ENCODE peak calls at places on chromosomes 7 and 10, in seven cellular contexts. L is HEK293T; K is psoas muscle; F is astrocyte of the hippocampus; U is activated naive CD4-positive, alpha-beta T cell treated with anti-CD3 and anti-CD28 coated beads, Interleukin-2, amount 10 ng/mL, durations not matched to agents 7 days and 5 days; A is activated CD4-positive, alpha-beta memory T cell treated with anti-CD3 and anti-CD28 coated beads for 36 hours; N is RCC 7860. J is an unnamed sample.

GRCh38 chr7:85184599-85185354 is 2.1 kb downstream of the SEMA3D start:
- DNase-seq in L (peak; percentile 22), K (peak; percentile 32), F (peak; percentile 41), U (no peak), A (no peak), N (no peak), J (peak; percentile 67)

GRCh38 chr10:78937800-78938694 is 130.7 kb upstream of the ZMIZ1 start:
- DNase-seq in L (no peak), K (no peak), F (no peak), U (peak; percentile 48), A (peak; percentile 42), N (no peak), J (no peak)

GRCh38 chr10:125030567-125031197 is 88.8 kb downstream of the ZRANB1 start:
- DNase-seq in L (no peak), K (peak; percentile 73), F (no peak), U (no peak), A (no peak), N (no peak), J (no peak)

GRCh38 chr7:105638942-105639495 is 57.7 kb upstream of the EFCAB10 start:
- DNase-seq in L (no peak), K (no peak), F (peak; percentile 30), U (no peak), A (no peak), N (no peak), J (peak; percentile 48)

GRCh38 chr10:7551289-7551688 is 115.5 kb downstream of the ITIH5 start:
- DNase-seq in L (no peak), K (no peak), F (no peak), U (no peak), A (no peak), N (no peak), J (no peak)

GRCh38 chr10:43395571-43396060 is 13.4 kb downstream of the HNRNPF start:
- DNase-seq in L (no peak), K (peak; percentile 62), F (peak; percentile 52), U (peak; percentile 45), A (peak; percentile 65), N (no peak), J (peak; percentile 42)

GRCh38 chr7:158259671-158260423 is 327.8 kb downstream of the PTPRN2 start:
- DNase-seq in L (no peak), K (no peak), F (no peak), U (no peak), A (no peak), N (no peak), J (no peak)

GRCh38 chr10:93028881-93029280 is 31.7 kb upstream of the CYP26C1 start:
- DNase-seq in L (no peak), K (no peak), F (peak; percentile 70), U (no peak), A (no peak), N (no peak), J (no peak)

GRCh38 chr7:35544028-35544742 is 150.8 kb downstream of the HERPUD2 start:
- DNase-seq in L (no peak), K (no peak), F (no peak), U (no peak), A (no peak), N (no peak), J (no peak)

GRCh38 chr10:91409069-91409868 is 875 bp upstream of the HECTD2 start:
- DNase-seq in L (peak; percentile 54), K (peak; percentile 90), F (peak; percentile 91), U (peak; percentile 50), A (peak; percentile 49), N (peak; percentile 83), J (peak; percentile 83)

GRCh38 chr10:50508315-50509051 is 115.3 kb downstream of the SGMS1 start:
- DNase-seq in L (no peak), K (no peak), F (no peak), U (no peak), A (peak; percentile 79), N (no peak), J (peak; percentile 37)

GRCh38 chr7:46848944-46849343 is 733.0 kb downstream of the TNS3 start:
- DNase-seq in L (no peak), K (no peak), F (no peak), U (no peak), A (no peak), N (no peak), J (peak; percentile 7)

GRCh38 chr7:80942261-80943041 is 23.6 kb upstream of the SEMA3C start:
- DNase-seq in L (peak; percentile 45), K (peak; percentile 66), F (peak; percentile 96), U (no peak), A (no peak), N (peak; percentile 100), J (peak; percentile 83)

GRCh38 chr7:158110661-158111555 is 476.7 kb downstream of the PTPRN2 start:
- DNase-seq in L (no peak), K (no peak), F (peak; percentile 50), U (no peak), A (no peak), N (no peak), J (peak; percentile 56)

GRCh38 chr7:73482746-73483145 is 39.3 kb downstream of the BAZ1B start:
- DNase-seq in L (peak; percentile 26), K (no peak), F (peak; percentile 36), U (no peak), A (no peak), N (no peak), J (no peak)